ENCODE peak calls at places on chromosomes 13 and 19, in eight cellular contexts. One of them, this sample, is unnamed.

GRCh38 chr19:11142528-11143171 is 12.9 kb downstream of the SPC24 start:
- DNase-seq in fibroblast of mammary gland: peak; percentile 94
- DNase-seq in fibroblast of lung: peak; percentile 96
- DNase-seq in uterus: peak; percentile 98
- DNase-seq in dorsolateral prefrontal cortex: peak; percentile 52
- DNase-seq in astrocyte of the cerebellum: peak; percentile 86
- DNase-seq in left lung: peak; percentile 89
- DNase-seq in foreskin fibroblast: peak; percentile 98
- DNase-seq in this sample: peak; percentile 71

GRCh38 chr13:75959861-75960481 is 323.8 kb downstream of the LMO7 start:
- DNase-seq in fibroblast of mammary gland: no peak
- DNase-seq in fibroblast of lung: no peak
- DNase-seq in uterus: no peak
- DNase-seq in dorsolateral prefrontal cortex: no peak
- DNase-seq in astrocyte of the cerebellum: peak; percentile 3
- DNase-seq in left lung: no peak
- DNase-seq in foreskin fibroblast: no peak
- DNase-seq in this sample: no peak

GRCh38 chr13:27619711-27620376 is 485 bp downstream of the LNX2 start:
- DNase-seq in fibroblast of mammary gland: peak; percentile 30
- DNase-seq in fibroblast of lung: peak; percentile 29
- DNase-seq in uterus: no peak
- DNase-seq in dorsolateral prefrontal cortex: no peak
- DNase-seq in astrocyte of the cerebellum: no peak
- DNase-seq in left lung: peak; percentile 44
- DNase-seq in foreskin fibroblast: peak; percentile 74
- DNase-seq in this sample: peak; percentile 57

GRCh38 chr13:27933580-27934328 is 14.0 kb downstream of the PDX1 start:
- DNase-seq in fibroblast of mammary gland: no peak
- DNase-seq in fibroblast of lung: no peak
- DNase-seq in uterus: no peak
- DNase-seq in dorsolateral prefrontal cortex: no peak
- DNase-seq in astrocyte of the cerebellum: no peak
- DNase-seq in left lung: no peak
- DNase-seq in foreskin fibroblast: no peak
- DNase-seq in this sample: no peak

GRCh38 chr19:13092608-13093260 is 9.9 kb downstream of the LYL1 start:
- DNase-seq in fibroblast of mammary gland: peak; percentile 53
- DNase-seq in fibroblast of lung: no peak
- DNase-seq in uterus: peak; percentile 39
- DNase-seq in dorsolateral prefrontal cortex: no peak
- DNase-seq in astrocyte of the cerebellum: peak; percentile 49
- DNase-seq in left lung: no peak
- DNase-seq in foreskin fibroblast: no peak
- DNase-seq in this sample: no peak

GRCh38 chr13:23414682-23415081 is 18.8 kb downstream of the SACS start:
- DNase-seq in fibroblast of mammary gland: no peak
- DNase-seq in fibroblast of lung: no peak
- DNase-seq in uterus: no peak
- DNase-seq in dorsolateral prefrontal cortex: no peak
- DNase-seq in astrocyte of the cerebellum: no peak
- DNase-seq in left lung: no peak
- DNase-seq in foreskin fibroblast: no peak
- DNase-seq in this sample: no peak

GRCh38 chr13:66461021-66461420 is 769.1 kb downstream of the PCDH9 start:
- DNase-seq in fibroblast of mammary gland: peak; percentile 25
- DNase-seq in fibroblast of lung: peak; percentile 45
- DNase-seq in uterus: no peak
- DNase-seq in dorsolateral prefrontal cortex: no peak
- DNase-seq in astrocyte of the cerebellum: no peak
- DNase-seq in left lung: no peak
- DNase-seq in foreskin fibroblast: peak; percentile 11
- DNase-seq in this sample: no peak

GRCh38 chr13:44756411-44756810 is 180.3 kb upstream of the TSC22D1 start:
- DNase-seq in fibroblast of mammary gland: no peak
- DNase-seq in fibroblast of lung: no peak
- DNase-seq in uterus: no peak
- DNase-seq in dorsolateral prefrontal cortex: no peak
- DNase-seq in astrocyte of the cerebellum: no peak
- DNase-seq in left lung: no peak
- DNase-seq in foreskin fibroblast: no peak
- DNase-seq in this sample: no peak

GRCh38 chr19:19162495-19162894 is 7.6 kb downstream of the MEF2B start:
- DNase-seq in fibroblast of mammary gland: no peak
- DNase-seq in fibroblast of lung: no peak
- DNase-seq in uterus: no peak
- DNase-seq in dorsolateral prefrontal cortex: no peak
- DNase-seq in astrocyte of the cerebellum: no peak
- DNase-seq in left lung: no peak
- DNase-seq in foreskin fibroblast: no peak
- DNase-seq in this sample: no peak

GRCh38 chr19:57812201-57812600 is 2.5 kb downstream of the ZNF552 start:
- DNase-seq in fibroblast of mammary gland: no peak
- DNase-seq in fibroblast of lung: no peak
- DNase-seq in uterus: no peak
- DNase-seq in dorsolateral prefrontal cortex: no peak
- DNase-seq in astrocyte of the cerebellum: no peak
- DNase-seq in left lung: no peak
- DNase-seq in foreskin fibroblast: no peak
- DNase-seq in this sample: no peak

GRCh38 chr19:485583-486236 is 10.6 kb upstream of the MADCAM1 start:
- DNase-seq in fibroblast of mammary gland: peak; percentile 71
- DNase-seq in fibroblast of lung: no peak
- DNase-seq in uterus: no peak
- DNase-seq in dorsolateral prefrontal cortex: peak; percentile 98
- DNase-seq in astrocyte of the cerebellum: no peak
- DNase-seq in left lung: no peak
- DNase-seq in foreskin fibroblast: peak; percentile 55
- DNase-seq in this sample: no peak

GRCh38 chr13:79037197-79037596 is 368.9 kb downstream of the RBM26 start:
- DNase-seq in fibroblast of mammary gland: no peak
- DNase-seq in fibroblast of lung: no peak
- DNase-seq in uterus: no peak
- DNase-seq in dorsolateral prefrontal cortex: no peak
- DNase-seq in astrocyte of the cerebellum: no peak
- DNase-seq in left lung: no peak
- DNase-seq in foreskin fibroblast: no peak
- DNase-seq in this sample: no peak

DNA sequence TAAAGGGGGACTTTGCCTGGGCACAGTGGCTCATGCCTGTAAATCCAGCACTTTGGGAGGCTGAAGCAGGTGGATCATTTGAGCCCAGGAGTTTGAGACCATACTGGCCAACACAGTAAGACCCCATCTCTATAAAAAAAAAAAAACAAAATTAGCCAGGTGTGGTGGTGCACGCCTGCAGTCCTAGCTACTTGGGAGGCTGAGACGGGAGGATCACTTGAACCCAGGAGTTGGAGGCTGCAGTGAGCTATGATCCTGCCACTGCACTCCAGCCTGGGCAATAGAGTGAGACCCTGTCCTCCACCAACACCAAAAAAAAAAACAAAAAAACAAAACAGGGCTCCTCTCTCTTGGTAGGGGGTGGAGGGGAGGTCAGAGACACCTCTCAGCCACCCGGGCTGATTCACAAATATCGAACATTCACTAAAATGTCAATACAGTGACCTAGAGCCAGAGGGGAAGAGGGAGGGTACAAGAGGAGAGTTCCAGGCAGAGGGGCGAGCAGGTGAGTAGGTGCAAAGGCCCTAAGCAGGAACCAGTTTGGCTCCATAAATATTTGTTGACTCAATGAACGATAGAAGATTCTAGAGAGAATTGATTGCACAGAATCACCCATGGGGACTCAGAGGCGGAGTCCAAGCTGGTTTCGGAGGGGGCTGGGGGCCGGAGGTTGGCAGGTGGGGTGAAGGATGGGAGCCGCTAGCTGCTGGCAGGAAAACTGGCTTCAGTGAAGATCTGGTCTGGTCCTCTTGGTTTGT is 1.0 kb upstream of the CREB3L3 start:
- DNase-seq in fibroblast of mammary gland: no peak
- DNase-seq in fibroblast of lung: no peak
- DNase-seq in uterus: no peak
- DNase-seq in dorsolateral prefrontal cortex: no peak
- DNase-seq in astrocyte of the cerebellum: no peak
- DNase-seq in left lung: no peak
- DNase-seq in foreskin fibroblast: no peak
- DNase-seq in this sample: no peak
- TF ChIP-seq CTCF in fibroblast of mammary gland: no peak
- TF ChIP-seq CTCF in fibroblast of lung: no peak
- TF ChIP-seq CTCF in uterus: no peak
- TF ChIP-seq CTCF in dorsolateral prefrontal cortex: no peak
- TF ChIP-seq CTCF in astrocyte of the cerebellum: no peak
- TF ChIP-seq CTCF in left lung: no peak
- TF ChIP-seq CTCF in foreskin fibroblast: no peak
- TF ChIP-seq CTCF in this sample: no peak

GRCh38 chr13:30617315-30618185 is at the start of gene USPL1:
- DNase-seq in fibroblast of mammary gland: peak; percentile 99
- DNase-seq in fibroblast of lung: peak; percentile 100
- DNase-seq in uterus: peak; percentile 98
- DNase-seq in dorsolateral prefrontal cortex: peak; percentile 95
- DNase-seq in astrocyte of the cerebellum: peak; percentile 96
- DNase-seq in left lung: peak; percentile 99
- DNase-seq in foreskin fibroblast: peak; percentile 100
- DNase-seq in this sample: peak; percentile 97
- TF ChIP-seq CTCF in fibroblast of mammary gland: no peak
- TF ChIP-seq CTCF in fibroblast of lung: no peak
- TF ChIP-seq CTCF in uterus: peak; percentile 31
- TF ChIP-seq CTCF in dorsolateral prefrontal cortex: peak; percentile 23
- TF ChIP-seq CTCF in astrocyte of the cerebellum: no peak
- TF ChIP-seq CTCF in left lung: peak; percentile 72
- TF ChIP-seq CTCF in foreskin fibroblast: no peak
- TF ChIP-seq CTCF in this sample: no peak

GRCh38 chr19:1809663-1810062 is 2.4 kb downstream of the ATP8B3 start:
- DNase-seq in fibroblast of mammary gland: no peak
- DNase-seq in fibroblast of lung: no peak
- DNase-seq in uterus: no peak
- DNase-seq in dorsolateral prefrontal cortex: no peak
- DNase-seq in astrocyte of the cerebellum: no peak
- DNase-seq in left lung: no peak
- DNase-seq in foreskin fibroblast: no peak
- DNase-seq in this sample: no peak
- TF ChIP-seq CTCF in fibroblast of mammary gland: no peak
- TF ChIP-seq CTCF in fibroblast of lung: no peak
- TF ChIP-seq CTCF in uterus: no peak
- TF ChIP-seq CTCF in dorsolateral prefrontal cortex: no peak
- TF ChIP-seq CTCF in astrocyte of the cerebellum: no peak
- TF ChIP-seq CTCF in left lung: no peak
- TF ChIP-seq CTCF in foreskin fibroblast: no peak
- TF ChIP-seq CTCF in this sample: peak; percentile 16

GRCh38 chr13:39602614-39603366 is at the start of gene LHFPL6:
- DNase-seq in fibroblast of mammary gland: peak; percentile 69
- DNase-seq in fibroblast of lung: peak; percentile 80
- DNase-seq in uterus: peak; percentile 86
- DNase-seq in dorsolateral prefrontal cortex: peak; percentile 65
- DNase-seq in astrocyte of the cerebellum: peak; percentile 49
- DNase-seq in left lung: peak; percentile 85
- DNase-seq in foreskin fibroblast: peak; percentile 94
- DNase-seq in this sample: peak; percentile 80
- TF ChIP-seq CTCF in fibroblast of mammary gland: peak; percentile 31
- TF ChIP-seq CTCF in fibroblast of lung: peak; percentile 40
- TF ChIP-seq CTCF in uterus: peak; percentile 42
- TF ChIP-seq CTCF in dorsolateral prefrontal cortex: peak; percentile 49
- TF ChIP-seq CTCF in astrocyte of the cerebellum: peak; percentile 47
- TF ChIP-seq CTCF in left lung: no peak
- TF ChIP-seq CTCF in foreskin fibroblast: peak; percentile 57
- TF ChIP-seq CTCF in this sample: no peak

GRCh38 chr19:35352448-35353304 is 5.0 kb downstream of the FFAR1 start:
- DNase-seq in fibroblast of mammary gland: peak; percentile 70
- DNase-seq in fibroblast of lung: peak; percentile 76
- DNase-seq in uterus: peak; percentile 44
- DNase-seq in dorsolateral prefrontal cortex: peak; percentile 66
- DNase-seq in astrocyte of the cerebellum: peak; percentile 26
- DNase-seq in left lung: peak; percentile 78
- DNase-seq in foreskin fibroblast: peak; percentile 89
- DNase-seq in this sample: peak; percentile 75

GRCh38 chr19:35352177-35352447 is 4.4 kb downstream of the FFAR1 start:
- DNase-seq in fibroblast of mammary gland: no peak
- DNase-seq in fibroblast of lung: no peak
- DNase-seq in uterus: no peak
- DNase-seq in dorsolateral prefrontal cortex: no peak
- DNase-seq in astrocyte of the cerebellum: no peak
- DNase-seq in left lung: no peak
- DNase-seq in foreskin fibroblast: no peak
- DNase-seq in this sample: no peak

GRCh38 chr19:35354898-35355297 is 3.4 kb upstream of the FFAR3 start:
- DNase-seq in fibroblast of mammary gland: no peak
- DNase-seq in fibroblast of lung: no peak
- DNase-seq in uterus: no peak
- DNase-seq in dorsolateral prefrontal cortex: no peak
- DNase-seq in astrocyte of the cerebellum: no peak
- DNase-seq in left lung: no peak
- DNase-seq in foreskin fibroblast: no peak
- DNase-seq in this sample: no peak

GRCh38 chr19:35351441-35352176 is 3.9 kb downstream of the FFAR1 start:
- DNase-seq in fibroblast of mammary gland: no peak
- DNase-seq in fibroblast of lung: no peak
- DNase-seq in uterus: no peak
- DNase-seq in dorsolateral prefrontal cortex: no peak
- DNase-seq in astrocyte of the cerebellum: no peak
- DNase-seq in left lung: no peak
- DNase-seq in foreskin fibroblast: no peak
- DNase-seq in this sample: no peak

GRCh38 chr19:35353635-35354034 is 4.6 kb upstream of the FFAR3 start:
- DNase-seq in fibroblast of mammary gland: peak; percentile 19
- DNase-seq in fibroblast of lung: peak; percentile 77
- DNase-seq in uterus: no peak
- DNase-seq in dorsolateral prefrontal cortex: no peak
- DNase-seq in astrocyte of the cerebellum: no peak
- DNase-seq in left lung: no peak
- DNase-seq in foreskin fibroblast: peak; percentile 10
- DNase-seq in this sample: no peak
- TF ChIP-seq CTCF in fibroblast of mammary gland: no peak
- TF ChIP-seq CTCF in fibroblast of lung: peak; percentile 9
- TF ChIP-seq CTCF in uterus: no peak
- TF ChIP-seq CTCF in dorsolateral prefrontal cortex: no peak
- TF ChIP-seq CTCF in astrocyte of the cerebellum: no peak
- TF ChIP-seq CTCF in left lung: no peak
- TF ChIP-seq CTCF in foreskin fibroblast: no peak
- TF ChIP-seq CTCF in this sample: no peak